ENCODE peak calls at places on chromosome 4, in ten cellular contexts. J, G, I, T, C, N, W, D, Q and R are unnamed samples.

GRCh38 chr4:111959202-111959601 is 186.1 kb upstream of the FAM241A start:
- DNase-seq in J (no peak), G (peak; percentile 25), I (no peak), T (no peak), C (peak; percentile 33), N (no peak), W (peak; percentile 53), D (no peak), Q (peak; percentile 7), R (no peak)

GRCh38 chr4:11367371-11367770 is 61.3 kb downstream of the HS3ST1 start:
- DNase-seq in J (no peak), G (no peak), I (no peak), T (peak; percentile 80), C (no peak), N (peak; percentile 64), W (peak; percentile 96), D (peak; percentile 78), Q (no peak), R (no peak)

GRCh38 chr4:189823611-189824010 is 117.1 kb upstream of the FRG1 start:
- DNase-seq in J (no peak), G (no peak), I (no peak), T (no peak), C (no peak), N (no peak), W (no peak), D (no peak), Q (no peak), R (no peak)

GRCh38 chr4:61299316-61299715 is 99.2 kb downstream of the ADGRL3 start:
- DNase-seq in J (no peak), G (no peak), I (no peak), T (no peak), C (no peak), N (no peak), W (no peak), D (no peak), Q (no peak), R (no peak)

GRCh38 chr4:80197132-80197573 is at the start of gene PRDM8:
- DNase-seq in J (no peak), G (peak; percentile 26), I (no peak), T (no peak), C (peak; percentile 39), N (no peak), W (no peak), D (no peak), Q (no peak), R (no peak)

GRCh38 chr4:174457468-174457867 is 64.8 kb downstream of the HPGD start:
- DNase-seq in J (no peak), G (no peak), I (no peak), T (no peak), C (no peak), N (no peak), W (no peak), D (peak; percentile 69), Q (no peak), R (no peak)

GRCh38 chr4:184514121-184514988 is 40.0 kb upstream of the IRF2 start:
- DNase-seq in J (peak; percentile 70), G (peak; percentile 58), I (no peak), T (peak; percentile 76), C (peak; percentile 88), N (peak; percentile 64), W (peak; percentile 91), D (peak; percentile 65), Q (peak; percentile 25), R (no peak)

GRCh38 chr4:75698162-75698962 is 25.2 kb upstream of the G3BP2 start:
- DNase-seq in J (no peak), G (no peak), I (no peak), T (no peak), C (no peak), N (no peak), W (no peak), D (no peak), Q (no peak), R (peak; percentile 19)

GRCh38 chr4:165048170-165048569 is 5.5 kb upstream of the TRIM75 start:
- DNase-seq in J (no peak), G (no peak), I (no peak), T (no peak), C (no peak), N (no peak), W (no peak), D (no peak), Q (no peak), R (no peak)

GRCh38 chr4:7759221-7759620 is 180.4 kb downstream of the AFAP1 start:
- DNase-seq in J (no peak), G (peak; percentile 80), I (peak; percentile 24), T (no peak), C (no peak), N (no peak), W (no peak), D (no peak), Q (no peak), R (peak; percentile 74)

GRCh38 chr4:38236503-38236902 is 276.3 kb downstream of the PTTG2 start:
- DNase-seq in J (no peak), G (no peak), I (no peak), T (no peak), C (no peak), N (no peak), W (no peak), D (no peak), Q (no peak), R (no peak)

GRCh38 chr4:151584101-151584500 is 175.1 kb downstream of the FHIP1A start:
- DNase-seq in J (no peak), G (no peak), I (no peak), T (no peak), C (no peak), N (no peak), W (no peak), D (no peak), Q (no peak), R (no peak)

GRCh38 chr4:120555058-120555457 is 367.5 kb downstream of the PRDM5 start:
- DNase-seq in J (no peak), G (no peak), I (no peak), T (no peak), C (no peak), N (no peak), W (no peak), D (no peak), Q (no peak), R (no peak)

GRCh38 chr4:38964942-38965775 is 67.0 kb downstream of the TMEM156 start:
- DNase-seq in J (no peak), G (no peak), I (no peak), T (no peak), C (no peak), N (no peak), W (no peak), D (no peak), Q (no peak), R (no peak)

GRCh38 chr4:93994175-93994994 is 165.8 kb downstream of the ATOH1 start:
- DNase-seq in J (no peak), G (no peak), I (no peak), T (no peak), C (no peak), N (no peak), W (no peak), D (no peak), Q (no peak), R (no peak)

DNA sequence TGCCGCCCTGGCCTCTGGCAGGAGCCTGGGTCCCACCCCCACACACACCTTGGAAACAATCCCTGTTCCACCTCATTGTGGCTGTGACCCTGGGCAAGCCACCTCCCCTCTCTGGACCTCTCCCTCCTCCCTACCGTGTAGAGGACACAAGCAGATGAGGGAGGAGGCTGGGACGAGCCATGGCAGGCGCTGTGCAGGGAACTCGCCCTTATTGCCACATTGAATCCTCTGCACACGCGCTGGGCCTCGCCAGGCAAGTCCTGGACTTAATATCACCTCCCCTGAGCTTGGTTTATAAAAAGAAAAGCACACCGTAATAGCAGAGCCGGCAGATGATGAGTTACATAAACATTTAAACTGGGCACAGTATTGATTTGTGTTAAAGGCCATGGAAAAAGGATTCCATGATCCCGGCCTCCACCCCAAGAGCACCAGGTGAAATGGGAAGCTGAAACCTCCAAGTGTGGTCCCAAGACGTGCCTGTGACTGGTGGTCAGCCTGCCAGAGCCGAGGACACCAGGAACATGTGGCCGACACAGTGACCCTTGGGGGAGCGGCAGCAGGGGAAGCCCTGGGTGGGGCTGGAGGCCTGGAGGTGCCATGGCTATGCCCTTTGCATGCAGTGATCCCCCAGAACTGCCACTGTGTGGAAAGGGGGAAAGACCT is 81.1 kb downstream of the PPP2R2C start:
- DNase-seq in J (no peak), G (no peak), I (no peak), T (no peak), C (no peak), N (no peak), W (no peak), D (no peak), Q (no peak), R (no peak)
- H3K4me3 ChIP-seq in J (no peak overlapping the region), G (no peak overlapping the region), I (no peak overlapping the region), T (no peak overlapping the region), C (no peak overlapping the region), N (no peak overlapping the region), W (no peak overlapping the region), D (no peak overlapping the region), Q (no peak overlapping the region), R (no peak overlapping the region)

DNA sequence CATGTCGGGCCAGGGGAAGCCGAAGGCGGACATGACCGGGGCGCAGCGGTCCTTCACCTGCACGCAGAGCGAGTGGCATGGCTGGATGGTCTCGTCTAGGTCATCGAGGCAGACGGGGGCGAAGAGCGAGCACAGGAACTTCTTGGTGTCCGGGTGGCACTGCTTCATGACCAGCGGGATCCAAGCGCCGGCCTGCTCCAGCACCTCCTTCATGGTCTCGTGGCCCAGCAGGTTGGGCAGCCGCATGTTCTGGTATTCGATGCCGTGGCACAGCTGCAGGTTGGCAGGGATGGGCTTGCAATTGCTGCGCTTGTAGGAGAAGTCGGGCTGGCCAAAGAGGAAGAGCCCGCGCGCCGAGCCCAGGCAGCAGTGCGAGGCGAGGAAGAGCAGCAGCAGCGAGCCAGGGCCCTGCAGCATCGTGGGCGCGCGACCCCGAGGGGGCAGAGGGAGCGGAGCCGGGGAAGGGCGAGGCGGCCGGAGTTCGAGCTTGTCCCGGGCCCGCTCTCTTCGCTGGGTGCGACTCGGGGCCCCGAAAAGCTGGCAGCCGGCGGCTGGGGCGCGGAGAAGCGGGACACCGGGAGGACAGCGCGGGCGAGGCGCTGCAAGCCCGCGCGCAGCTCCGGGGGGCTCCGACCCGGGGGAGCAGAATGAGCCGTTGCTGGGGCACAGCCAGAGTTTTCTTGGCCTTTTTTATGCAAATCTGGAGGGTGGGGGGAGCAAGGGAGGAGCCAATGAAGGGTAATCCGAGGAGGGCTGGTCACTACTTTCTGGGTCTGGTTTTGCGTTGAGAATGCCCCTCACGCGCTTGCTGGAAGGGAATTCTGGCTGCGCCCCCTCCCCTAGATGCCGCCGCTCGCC is at the start of gene SFRP2:
- DNase-seq in J (peak; percentile 65), G (peak; percentile 33), I (no peak), T (no peak), C (no peak), N (no peak), W (no peak), D (no peak), Q (no peak), R (no peak)
- H3K4me3 ChIP-seq in J (peak within 1 kb of the TSS; percentile 26), G (peak within 1 kb of the TSS; percentile 44), I (peak within 1 kb of the TSS; percentile 7), T (peak within 1 kb of the TSS; percentile 38), C (peak within 1 kb of the TSS; percentile 35), N (peak within 1 kb of the TSS; percentile 35), W (peak within 1 kb of the TSS; percentile 22), D (peak within 1 kb of the TSS; percentile 1), Q (no peak within 1 kb of the TSS), R (no peak within 1 kb of the TSS)

GRCh38 chr4:54657194-54657555 is 582 bp upstream of the KIT start:
- DNase-seq in J (no peak), G (no peak), I (no peak), T (no peak), C (no peak), N (no peak), W (no peak), D (no peak), Q (no peak), R (no peak)
- H3K4me3 ChIP-seq in J (peak overlapping the region; percentile 60), G (peak overlapping the region; percentile 62), I (peak overlapping the region; percentile 54), T (peak overlapping the region; percentile 82), C (peak overlapping the region; percentile 70), N (peak overlapping the region; percentile 68), W (peak overlapping the region; percentile 62), D (peak overlapping the region; percentile 55), Q (peak overlapping the region; percentile 41), R (no peak overlapping the region)

GRCh38 chr4:114597410-114598115 is 1.0 kb upstream of the UGT8 start:
- DNase-seq in J (no peak), G (no peak), I (no peak), T (no peak), C (no peak), N (no peak), W (no peak), D (no peak), Q (no peak), R (no peak)
- H3K4me3 ChIP-seq in J (no peak overlapping the region), G (peak overlapping the region; percentile 53), I (no peak overlapping the region), T (peak overlapping the region; percentile 50), C (no peak overlapping the region), N (no peak overlapping the region), W (peak overlapping the region; percentile 44), D (peak overlapping the region; percentile 41), Q (peak overlapping the region; percentile 43), R (no peak overlapping the region)